ENCODE peak calls at places on chromosomes 7 and 10, in six cellular contexts. One of them, this sample, is unnamed. For H3K27me3, the result is how much of the 10 kb centered on the place peaks cover.

GRCh38 chr7:94344826-94345225 is 49.9 kb upstream of the COL1A2 start:
- DNase-seq in gastrocnemius medialis: no peak
- DNase-seq in transverse colon: no peak
- DNase-seq in psoas muscle: no peak
- DNase-seq in left lung: no peak
- DNase-seq in WERI-Rb-1: no peak
- DNase-seq in this sample: no peak

GRCh38 chr10:31524458-31524857 is 205.4 kb downstream of the ZEB1 start:
- DNase-seq in gastrocnemius medialis: no peak
- DNase-seq in transverse colon: no peak
- DNase-seq in psoas muscle: no peak
- DNase-seq in left lung: no peak
- DNase-seq in WERI-Rb-1: no peak
- DNase-seq in this sample: no peak

GRCh38 chr10:127374901-127375300 is 174.2 kb upstream of the NPS start:
- DNase-seq in gastrocnemius medialis: no peak
- DNase-seq in transverse colon: no peak
- DNase-seq in psoas muscle: no peak
- DNase-seq in left lung: no peak
- DNase-seq in WERI-Rb-1: peak
- DNase-seq in this sample: no peak

GRCh38 chr7:129923709-129924108 is 29.1 kb downstream of the UBE2H start:
- DNase-seq in gastrocnemius medialis: no peak
- DNase-seq in transverse colon: no peak
- DNase-seq in psoas muscle: no peak
- DNase-seq in left lung: no peak
- DNase-seq in WERI-Rb-1: no peak
- DNase-seq in this sample: no peak

GRCh38 chr10:128031216-128031615 is 95.0 kb downstream of the MKI67 start:
- DNase-seq in gastrocnemius medialis: no peak
- DNase-seq in transverse colon: no peak
- DNase-seq in psoas muscle: no peak
- DNase-seq in left lung: peak
- DNase-seq in WERI-Rb-1: no peak
- DNase-seq in this sample: no peak

GRCh38 chr10:13633689-13634088 is 46.9 kb downstream of the PRPF18 start:
- DNase-seq in gastrocnemius medialis: peak
- DNase-seq in transverse colon: peak
- DNase-seq in psoas muscle: peak
- DNase-seq in left lung: no peak
- DNase-seq in WERI-Rb-1: no peak
- DNase-seq in this sample: peak

GRCh38 chr7:130274983-130275649 is 8.5 kb downstream of the CPA2 start:
- DNase-seq in gastrocnemius medialis: no peak
- DNase-seq in transverse colon: no peak
- DNase-seq in psoas muscle: no peak
- DNase-seq in left lung: no peak
- DNase-seq in WERI-Rb-1: no peak
- DNase-seq in this sample: no peak

GRCh38 chr10:86960863-86961434 is 2.5 kb downstream of the SNCG start:
- DNase-seq in gastrocnemius medialis: no peak
- DNase-seq in transverse colon: peak
- DNase-seq in psoas muscle: no peak
- DNase-seq in left lung: no peak
- DNase-seq in WERI-Rb-1: no peak
- DNase-seq in this sample: no peak

GRCh38 chr7:144133307-144133706 is 10.3 kb downstream of the OR2A14 start:
- DNase-seq in gastrocnemius medialis: no peak
- DNase-seq in transverse colon: no peak
- DNase-seq in psoas muscle: no peak
- DNase-seq in left lung: no peak
- DNase-seq in WERI-Rb-1: no peak
- DNase-seq in this sample: no peak

GRCh38 chr10:60572511-60573194 is 183.0 kb upstream of the ANK3 start:
- DNase-seq in gastrocnemius medialis: peak
- DNase-seq in transverse colon: peak
- DNase-seq in psoas muscle: no peak
- DNase-seq in left lung: no peak
- DNase-seq in WERI-Rb-1: no peak
- DNase-seq in this sample: peak

GRCh38 chr10:89651916-89652573 is 7.0 kb upstream of the PANK1 start:
- DNase-seq in gastrocnemius medialis: no peak
- DNase-seq in transverse colon: no peak
- DNase-seq in psoas muscle: no peak
- DNase-seq in left lung: no peak
- DNase-seq in WERI-Rb-1: no peak
- DNase-seq in this sample: no peak

GRCh38 chr10:89653410-89653828 is 8.4 kb upstream of the PANK1 start:
- DNase-seq in gastrocnemius medialis: no peak
- DNase-seq in transverse colon: no peak
- DNase-seq in psoas muscle: no peak
- DNase-seq in left lung: no peak
- DNase-seq in WERI-Rb-1: no peak
- DNase-seq in this sample: no peak

GRCh38 chr10:89652971-89653370 is 7.9 kb upstream of the PANK1 start:
- DNase-seq in gastrocnemius medialis: no peak
- DNase-seq in transverse colon: no peak
- DNase-seq in psoas muscle: no peak
- DNase-seq in left lung: no peak
- DNase-seq in WERI-Rb-1: no peak
- DNase-seq in this sample: no peak

GRCh38 chr10:89657302-89657701 is 12.3 kb upstream of the PANK1 start:
- DNase-seq in gastrocnemius medialis: no peak
- DNase-seq in transverse colon: no peak
- DNase-seq in psoas muscle: no peak
- DNase-seq in left lung: no peak
- DNase-seq in WERI-Rb-1: no peak
- DNase-seq in this sample: no peak

GRCh38 chr10:89655722-89656121 is 10.7 kb upstream of the PANK1 start:
- DNase-seq in gastrocnemius medialis: no peak
- DNase-seq in transverse colon: no peak
- DNase-seq in psoas muscle: no peak
- DNase-seq in left lung: no peak
- DNase-seq in WERI-Rb-1: no peak
- DNase-seq in this sample: no peak
- H3K4me3 ChIP-seq in gastrocnemius medialis: no peak
- H3K4me3 ChIP-seq in transverse colon: no peak
- H3K4me3 ChIP-seq in psoas muscle: no peak
- H3K4me3 ChIP-seq in left lung: no peak
- H3K4me3 ChIP-seq in WERI-Rb-1: no peak
- H3K4me3 ChIP-seq in this sample: no peak

DNA sequence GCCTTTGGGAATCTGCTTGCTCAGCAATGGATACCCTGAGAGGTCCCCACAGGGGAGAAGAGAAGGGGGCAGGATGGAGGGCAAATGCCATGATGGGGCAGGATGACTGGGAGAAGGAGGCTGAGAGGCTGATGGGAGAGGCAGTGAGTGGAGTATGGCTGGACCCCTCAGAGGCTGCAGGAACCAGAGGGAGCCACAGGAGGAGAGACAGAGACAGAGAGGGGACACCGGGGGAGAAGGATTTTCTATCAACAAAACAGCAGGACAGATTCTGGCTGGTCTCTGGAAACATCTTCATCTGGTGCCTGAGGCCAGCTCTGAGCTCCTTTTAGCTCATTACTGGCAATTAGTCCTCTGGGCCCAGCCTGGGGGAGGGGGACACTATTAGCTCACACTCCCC is 80.9 kb upstream of the PAX2 start:
- DNase-seq in gastrocnemius medialis: no peak
- DNase-seq in transverse colon: no peak
- DNase-seq in psoas muscle: no peak
- DNase-seq in left lung: no peak
- DNase-seq in WERI-Rb-1: no peak
- DNase-seq in this sample: no peak
- H3K27me3 ChIP-seq in gastrocnemius medialis: under half
- H3K27me3 ChIP-seq in transverse colon: half or more
- H3K27me3 ChIP-seq in psoas muscle: under half
- H3K27me3 ChIP-seq in left lung: half or more
- H3K27me3 ChIP-seq in WERI-Rb-1: half or more
- H3K27me3 ChIP-seq in this sample: under half

DNA sequence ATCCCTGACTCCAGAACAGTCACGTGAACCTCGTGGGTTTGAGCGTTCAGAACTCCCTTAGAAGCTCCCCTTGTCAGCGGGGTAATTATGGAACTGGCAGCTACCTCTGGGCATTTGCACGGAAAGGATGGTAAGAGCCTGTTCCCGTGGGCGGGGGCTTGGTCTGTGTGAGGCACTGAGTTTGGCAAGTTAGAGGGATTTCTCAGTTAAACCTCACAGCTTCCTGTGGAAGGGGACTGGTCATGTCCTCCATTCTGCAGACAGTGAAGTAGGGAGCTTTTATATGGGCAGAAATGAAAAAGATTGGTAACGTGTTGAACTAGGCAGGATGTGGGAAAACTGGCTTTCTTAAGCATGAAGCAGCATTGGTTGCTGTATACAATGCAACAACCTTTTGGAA is 16.0 kb downstream of the PALD1 start:
- DNase-seq in gastrocnemius medialis: no peak
- DNase-seq in transverse colon: no peak
- DNase-seq in psoas muscle: no peak
- DNase-seq in left lung: no peak
- DNase-seq in WERI-Rb-1: no peak
- DNase-seq in this sample: no peak
- H3K4me3 ChIP-seq in gastrocnemius medialis: no peak
- H3K4me3 ChIP-seq in transverse colon: no peak
- H3K4me3 ChIP-seq in psoas muscle: peak
- H3K4me3 ChIP-seq in left lung: no peak
- H3K4me3 ChIP-seq in WERI-Rb-1: no peak
- H3K4me3 ChIP-seq in this sample: no peak

DNA sequence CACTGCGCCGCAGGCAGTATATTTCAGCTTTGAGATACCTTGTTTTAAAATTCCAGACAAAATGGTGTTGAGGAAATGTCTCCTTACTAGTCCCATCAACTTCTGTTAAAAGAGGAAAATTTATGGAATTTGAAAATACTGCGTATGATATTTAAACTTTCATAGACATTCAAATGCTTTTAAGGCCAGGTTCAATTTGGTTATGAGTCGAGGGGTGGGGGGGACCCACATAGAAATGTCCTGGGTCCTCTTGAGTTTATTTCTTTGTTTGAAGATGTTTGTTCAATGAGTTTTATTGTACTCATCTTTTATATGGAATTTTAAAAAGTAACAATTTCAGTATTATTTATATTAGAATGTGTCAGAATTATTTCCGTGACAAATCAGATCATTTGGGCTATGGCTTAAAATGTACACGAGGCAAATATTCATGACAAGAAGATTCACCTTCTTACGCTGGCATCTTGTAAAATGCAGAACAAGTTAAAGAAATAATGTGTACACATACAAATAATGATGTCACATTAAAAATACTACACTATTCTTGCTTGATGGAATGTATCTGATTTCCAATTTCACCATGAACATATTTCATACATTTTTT is 1.3 kb downstream of the IKZF1 start:
- DNase-seq in gastrocnemius medialis: no peak
- DNase-seq in transverse colon: no peak
- DNase-seq in psoas muscle: no peak
- DNase-seq in left lung: no peak
- DNase-seq in WERI-Rb-1: no peak
- DNase-seq in this sample: no peak
- H3K27me3 ChIP-seq in gastrocnemius medialis: under half
- H3K27me3 ChIP-seq in transverse colon: under half
- H3K27me3 ChIP-seq in psoas muscle: under half
- H3K27me3 ChIP-seq in left lung: half or more
- H3K27me3 ChIP-seq in WERI-Rb-1: under half
- H3K27me3 ChIP-seq in this sample: under half

GRCh38 chr7:767580-767940 is 40.5 kb upstream of the PRKAR1B start:
- DNase-seq in gastrocnemius medialis: no peak
- DNase-seq in transverse colon: no peak
- DNase-seq in psoas muscle: no peak
- DNase-seq in left lung: no peak
- DNase-seq in WERI-Rb-1: no peak
- DNase-seq in this sample: no peak
- H3K4me3 ChIP-seq in gastrocnemius medialis: no peak
- H3K4me3 ChIP-seq in transverse colon: no peak
- H3K4me3 ChIP-seq in psoas muscle: peak
- H3K4me3 ChIP-seq in left lung: no peak
- H3K4me3 ChIP-seq in WERI-Rb-1: no peak
- H3K4me3 ChIP-seq in this sample: no peak

GRCh38 chr10:46544989-46545791 is 11.3 kb downstream of the GPRIN2 start:
- DNase-seq in gastrocnemius medialis: peak
- DNase-seq in transverse colon: peak
- DNase-seq in psoas muscle: peak
- DNase-seq in left lung: peak
- DNase-seq in WERI-Rb-1: peak
- DNase-seq in this sample: no peak

GRCh38 chr10:46547331-46547880 is 9.1 kb downstream of the GPRIN2 start:
- DNase-seq in gastrocnemius medialis: no peak
- DNase-seq in transverse colon: peak
- DNase-seq in psoas muscle: peak
- DNase-seq in left lung: peak
- DNase-seq in WERI-Rb-1: peak
- DNase-seq in this sample: peak

GRCh38 chr10:46546591-46547330 is 9.7 kb downstream of the GPRIN2 start:
- DNase-seq in gastrocnemius medialis: peak
- DNase-seq in transverse colon: peak
- DNase-seq in psoas muscle: peak
- DNase-seq in left lung: peak
- DNase-seq in WERI-Rb-1: peak
- DNase-seq in this sample: peak

GRCh38 chr10:46547881-46548780 is 8.3 kb downstream of the GPRIN2 start:
- DNase-seq in gastrocnemius medialis: peak
- DNase-seq in transverse colon: peak
- DNase-seq in psoas muscle: peak
- DNase-seq in left lung: peak
- DNase-seq in WERI-Rb-1: peak
- DNase-seq in this sample: peak

DNA sequence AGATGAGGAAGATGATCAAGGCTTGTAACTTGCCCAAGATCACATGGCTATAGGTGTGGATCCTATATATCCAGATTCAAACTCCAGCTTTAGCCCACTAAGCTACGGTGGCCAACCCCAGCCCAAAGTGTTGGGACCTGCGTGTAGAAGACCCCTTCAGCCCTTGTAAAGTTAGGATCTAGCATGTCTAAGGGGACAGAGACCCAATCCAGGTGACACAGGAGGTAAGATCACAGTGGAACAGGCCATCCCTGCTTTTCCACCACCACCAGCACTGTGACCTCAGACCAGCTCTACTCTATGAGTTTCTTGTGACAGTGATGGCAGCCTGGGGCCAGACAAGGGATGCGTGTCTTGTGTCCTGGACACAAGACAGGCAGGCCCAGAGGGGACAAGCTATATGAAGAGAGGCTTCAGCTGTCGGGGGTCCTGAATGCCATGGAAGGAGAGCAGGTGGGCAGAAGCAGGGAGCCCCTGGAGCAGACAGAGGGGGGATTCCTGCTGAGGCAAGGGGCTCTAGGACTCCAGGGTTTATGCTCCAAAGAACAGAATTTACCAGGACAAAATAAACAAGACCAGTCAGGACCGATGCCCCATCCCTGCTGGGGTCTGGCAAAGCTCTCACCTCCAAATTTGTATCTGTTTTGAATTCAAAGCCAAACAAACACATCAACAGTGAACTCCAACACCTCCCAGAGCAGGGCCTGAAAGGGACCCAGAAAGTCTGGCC is 10.4 kb downstream of the GPRIN2 start:
- DNase-seq in gastrocnemius medialis: peak
- DNase-seq in transverse colon: no peak
- DNase-seq in psoas muscle: peak
- DNase-seq in left lung: peak
- DNase-seq in WERI-Rb-1: peak
- DNase-seq in this sample: peak
- H3K27me3 ChIP-seq in gastrocnemius medialis: under half
- H3K27me3 ChIP-seq in transverse colon: under half
- H3K27me3 ChIP-seq in psoas muscle: under half
- H3K27me3 ChIP-seq in left lung: under half
- H3K27me3 ChIP-seq in WERI-Rb-1: under half
- H3K27me3 ChIP-seq in this sample: under half

GRCh38 chr10:132994811-132995210 is 52.4 kb upstream of the CFAP46 start:
- DNase-seq in gastrocnemius medialis: no peak
- DNase-seq in transverse colon: no peak
- DNase-seq in psoas muscle: no peak
- DNase-seq in left lung: no peak
- DNase-seq in WERI-Rb-1: no peak
- DNase-seq in this sample: no peak
- H3K4me3 ChIP-seq in gastrocnemius medialis: no peak
- H3K4me3 ChIP-seq in transverse colon: no peak
- H3K4me3 ChIP-seq in psoas muscle: no peak
- H3K4me3 ChIP-seq in left lung: no peak
- H3K4me3 ChIP-seq in WERI-Rb-1: no peak
- H3K4me3 ChIP-seq in this sample: peak